ENCODE peak calls at places on chromosomes 3 and 15, in six cellular contexts. Y is mucosa of descending colon, U is G401, D is T-helper 9 cell, E is pancreas, J is nephron progenitor cell. F is an unnamed sample.

GRCh38 chr3:42263354-42264346 is 2.3 kb downstream of the CCK start:
- DNase-seq in D (no peak), E (no peak), Y (no peak), J (peak), U (no peak), F (peak)

GRCh38 chr15:49675051-49675450 is 54.2 kb downstream of the DTWD1 start:
- DNase-seq in U (no peak), J (no peak), D (no peak), E (no peak), Y (no peak), F (no peak)

GRCh38 chr3:193086688-193087087 is 154.3 kb upstream of the PLAAT1 start:
- DNase-seq in E (no peak), D (no peak), U (no peak), J (no peak), Y (no peak), F (peak)

GRCh38 chr3:193520738-193521137 is 34.0 kb downstream of the ATP13A4 start:
- DNase-seq in Y (no peak), D (no peak), E (no peak), J (no peak), U (no peak), F (no peak)

GRCh38 chr3:154819491-154819890 is 260.6 kb upstream of the MME start:
- DNase-seq in J (no peak), E (no peak), D (no peak), Y (no peak), U (no peak), F (no peak)

GRCh38 chr3:150384517-150385212 is 23.4 kb upstream of the TSC22D2 start:
- DNase-seq in E (no peak), D (peak), U (peak), Y (no peak), J (peak), F (no peak)

GRCh38 chr15:33048255-33048654 is 146.3 kb downstream of the FMN1 start:
- DNase-seq in U (no peak), Y (no peak), J (no peak), E (no peak), D (no peak), F (no peak)

GRCh38 chr15:73051402-73051810 is 857 bp upstream of the NEO1 start:
- DNase-seq in E (peak), D (no peak), J (no peak), Y (peak), U (peak), F (peak)

GRCh38 chr3:154904328-154904727 is 175.8 kb upstream of the MME start:
- DNase-seq in D (no peak), Y (no peak), E (no peak), U (peak), J (peak), F (peak)

GRCh38 chr3:45567730-45568172 is 26.8 kb upstream of the LIMD1 start:
- DNase-seq in J (no peak), D (no peak), E (no peak), Y (no peak), U (no peak), F (no peak)

GRCh38 chr15:98785408-98785795 is 137.1 kb downstream of the IGF1R start:
- DNase-seq in J (no peak), Y (no peak), U (no peak), E (no peak), D (no peak), F (no peak)

GRCh38 chr3:123880998-123881561 is 3.1 kb downstream of the MYLK start:
- DNase-seq in E (no peak), U (no peak), D (no peak), Y (no peak), J (peak), F (peak)

GRCh38 chr15:98177950-98178848 is 217.7 kb downstream of the ARRDC4 start:
- DNase-seq in E (peak), Y (no peak), U (peak), J (peak), D (no peak), F (peak)

GRCh38 chr15:45635191-45635638 is 386 bp downstream of the SQOR start:
- DNase-seq in J (peak), U (no peak), D (peak), E (peak), Y (peak), F (peak)

GRCh38 chr3:136114421-136114820 is 81.7 kb downstream of the MSL2 start:
- DNase-seq in U (no peak), J (no peak), D (no peak), E (no peak), Y (no peak), F (no peak)

GRCh38 chr3:29281265-29282228 is 676 bp downstream of the RBMS3 start:
- DNase-seq in Y (no peak), J (peak), E (no peak), D (no peak), U (no peak), F (no peak)

GRCh38 chr15:62625421-62626033 is 417.0 kb upstream of the TPM1 start:
- DNase-seq in J (no peak), Y (no peak), U (no peak), E (no peak), D (no peak), F (no peak)

GRCh38 chr3:171526146-171526545 is 65.9 kb upstream of the TNIK start:
- DNase-seq in E (no peak), J (no peak), Y (no peak), U (no peak), D (no peak), F (no peak)

GRCh38 chr15:51186121-51186795 is 91.6 kb upstream of the TNFAIP8L3 start:
- DNase-seq in J (no peak), U (peak), D (no peak), E (no peak), Y (no peak), F (no peak)

GRCh38 chr3:77326586-77326985 is 286.7 kb downstream of the ROBO2 start:
- DNase-seq in E (no peak), Y (no peak), U (no peak), J (no peak), D (no peak), F (no peak)

GRCh38 chr15:25052191-25052999 is 97.6 kb downstream of the SNRPN start:
- DNase-seq in J (no peak), D (no peak), E (no peak), U (no peak), Y (no peak), F (no peak)

GRCh38 chr3:152909180-152909883 is 74.4 kb downstream of the P2RY1 start:
- DNase-seq in E (no peak), D (no peak), J (no peak), Y (no peak), U (no peak), F (no peak)

F was measured in Calu3.